ENCODE peak calls at places on chromosomes 5 and 9, in five cellular contexts. One of them, this sample, is unnamed.

GRCh38 chr5:21145376-21145775 is 1157.4 kb upstream of the CDH18 start:
- DNase-seq in mesothelial cell of epicardium: no peak
- DNase-seq in RPMI7951: peak
- DNase-seq in substantia nigra: no peak
- DNase-seq in NCI-H2081: no peak
- DNase-seq in this sample: no peak

GRCh38 chr5:28301676-28302075 is 1263.3 kb upstream of the CDH9 start:
- DNase-seq in mesothelial cell of epicardium: no peak
- DNase-seq in RPMI7951: peak
- DNase-seq in substantia nigra: peak
- DNase-seq in NCI-H2081: no peak
- DNase-seq in this sample: no peak

GRCh38 chr5:103290846-103291245 is 32.3 kb downstream of the MACIR start:
- DNase-seq in mesothelial cell of epicardium: no peak
- DNase-seq in RPMI7951: no peak
- DNase-seq in substantia nigra: peak
- DNase-seq in NCI-H2081: no peak
- DNase-seq in this sample: no peak

GRCh38 chr5:32760091-32760509 is 49.0 kb downstream of the NPR3 start:
- DNase-seq in mesothelial cell of epicardium: no peak
- DNase-seq in RPMI7951: peak
- DNase-seq in substantia nigra: no peak
- DNase-seq in NCI-H2081: no peak
- DNase-seq in this sample: no peak

GRCh38 chr5:45696206-45696836 is at the start of gene HCN1:
- DNase-seq in mesothelial cell of epicardium: peak
- DNase-seq in RPMI7951: peak
- DNase-seq in substantia nigra: peak
- DNase-seq in NCI-H2081: peak
- DNase-seq in this sample: peak

GRCh38 chr5:139392678-139393496 is 2.0 kb downstream of the PROB1 start:
- DNase-seq in mesothelial cell of epicardium: no peak
- DNase-seq in RPMI7951: peak
- DNase-seq in substantia nigra: peak
- DNase-seq in NCI-H2081: peak
- DNase-seq in this sample: no peak

GRCh38 chr9:126886897-126887296 is 26.5 kb downstream of the ZBTB34 start:
- DNase-seq in mesothelial cell of epicardium: no peak
- DNase-seq in RPMI7951: no peak
- DNase-seq in substantia nigra: no peak
- DNase-seq in NCI-H2081: no peak
- DNase-seq in this sample: peak

GRCh38 chr5:138082033-138082432 is 1.8 kb upstream of the WNT8A start:
- DNase-seq in mesothelial cell of epicardium: no peak
- DNase-seq in RPMI7951: no peak
- DNase-seq in substantia nigra: no peak
- DNase-seq in NCI-H2081: no peak
- DNase-seq in this sample: no peak

GRCh38 chr5:5156461-5157082 is 16.4 kb downstream of the ADAMTS16 start:
- DNase-seq in mesothelial cell of epicardium: no peak
- DNase-seq in RPMI7951: no peak
- DNase-seq in substantia nigra: no peak
- DNase-seq in NCI-H2081: no peak
- DNase-seq in this sample: no peak

GRCh38 chr5:126970517-126971017 is 59.8 kb downstream of the MARCHF3 start:
- DNase-seq in mesothelial cell of epicardium: no peak
- DNase-seq in RPMI7951: peak
- DNase-seq in substantia nigra: no peak
- DNase-seq in NCI-H2081: no peak
- DNase-seq in this sample: no peak

GRCh38 chr9:116275418-116276295 is 122.1 kb downstream of the PAPPA start:
- DNase-seq in mesothelial cell of epicardium: no peak
- DNase-seq in RPMI7951: peak
- DNase-seq in substantia nigra: no peak
- DNase-seq in NCI-H2081: no peak
- DNase-seq in this sample: no peak

GRCh38 chr9:33860200-33860871 is 43.4 kb downstream of the UBE2R2 start:
- DNase-seq in mesothelial cell of epicardium: no peak
- DNase-seq in RPMI7951: no peak
- DNase-seq in substantia nigra: no peak
- DNase-seq in NCI-H2081: no peak
- DNase-seq in this sample: no peak

GRCh38 chr9:109107402-109108240 is 12.1 kb downstream of the TMEM245 start:
- DNase-seq in mesothelial cell of epicardium: no peak
- DNase-seq in RPMI7951: peak
- DNase-seq in substantia nigra: no peak
- DNase-seq in NCI-H2081: no peak
- DNase-seq in this sample: no peak

GRCh38 chr5:173890195-173890951 is 2.2 kb downstream of the CPEB4 start:
- DNase-seq in mesothelial cell of epicardium: no peak
- DNase-seq in RPMI7951: peak
- DNase-seq in substantia nigra: peak
- DNase-seq in NCI-H2081: peak
- DNase-seq in this sample: no peak

GRCh38 chr5:174159327-174160247 is 114.1 kb downstream of the NSG2 start:
- DNase-seq in mesothelial cell of epicardium: no peak
- DNase-seq in RPMI7951: peak
- DNase-seq in substantia nigra: no peak
- DNase-seq in NCI-H2081: no peak
- DNase-seq in this sample: no peak

GRCh38 chr5:5320062-5320805 is 102.2 kb upstream of the ICE1 start:
- DNase-seq in mesothelial cell of epicardium: no peak
- DNase-seq in RPMI7951: no peak
- DNase-seq in substantia nigra: no peak
- DNase-seq in NCI-H2081: no peak
- DNase-seq in this sample: no peak

GRCh38 chr9:10678010-10678409 is 65.2 kb upstream of the PTPRD start:
- DNase-seq in mesothelial cell of epicardium: no peak
- DNase-seq in RPMI7951: no peak
- DNase-seq in substantia nigra: no peak
- DNase-seq in NCI-H2081: no peak
- DNase-seq in this sample: no peak

GRCh38 chr5:68562308-68562707 is 346.8 kb downstream of the PIK3R1 start:
- DNase-seq in mesothelial cell of epicardium: no peak
- DNase-seq in RPMI7951: peak
- DNase-seq in substantia nigra: peak
- DNase-seq in NCI-H2081: peak
- DNase-seq in this sample: no peak

GRCh38 chr9:14308751-14309140 is 5.2 kb downstream of the NFIB start:
- DNase-seq in mesothelial cell of epicardium: no peak
- DNase-seq in RPMI7951: no peak
- DNase-seq in substantia nigra: no peak
- DNase-seq in NCI-H2081: no peak
- DNase-seq in this sample: no peak

GRCh38 chr9:127927457-127928231 is 2.9 kb downstream of the PIP5KL1 start:
- DNase-seq in mesothelial cell of epicardium: no peak
- DNase-seq in RPMI7951: no peak
- DNase-seq in substantia nigra: peak
- DNase-seq in NCI-H2081: peak
- DNase-seq in this sample: peak

GRCh38 chr5:151897896-151898295 is 26.8 kb downstream of the GLRA1 start:
- DNase-seq in mesothelial cell of epicardium: no peak
- DNase-seq in RPMI7951: no peak
- DNase-seq in substantia nigra: no peak
- DNase-seq in NCI-H2081: no peak
- DNase-seq in this sample: no peak

GRCh38 chr5:80600943-80601693 is 31.0 kb upstream of the ANKRD34B start:
- DNase-seq in mesothelial cell of epicardium: no peak
- DNase-seq in RPMI7951: no peak
- DNase-seq in substantia nigra: no peak
- DNase-seq in NCI-H2081: no peak
- DNase-seq in this sample: no peak

GRCh38 chr5:16160706-16161105 is 18.9 kb downstream of the MARCHF11 start:
- DNase-seq in mesothelial cell of epicardium: no peak
- DNase-seq in RPMI7951: peak
- DNase-seq in substantia nigra: peak
- DNase-seq in NCI-H2081: peak
- DNase-seq in this sample: no peak

GRCh38 chr9:89278997-89279739 is 31.8 kb upstream of the CKS2 start:
- DNase-seq in mesothelial cell of epicardium: no peak
- DNase-seq in RPMI7951: peak
- DNase-seq in substantia nigra: peak
- DNase-seq in NCI-H2081: peak
- DNase-seq in this sample: no peak

GRCh38 chr5:165209101-165209727 is 1703.8 kb downstream of the MAT2B start:
- DNase-seq in mesothelial cell of epicardium: no peak
- DNase-seq in RPMI7951: peak
- DNase-seq in substantia nigra: no peak
- DNase-seq in NCI-H2081: peak
- DNase-seq in this sample: no peak

GRCh38 chr5:113450366-113451328 is 15.9 kb upstream of the TSSK1B start:
- DNase-seq in mesothelial cell of epicardium: no peak
- DNase-seq in RPMI7951: no peak
- DNase-seq in substantia nigra: no peak
- DNase-seq in NCI-H2081: no peak
- DNase-seq in this sample: no peak

GRCh38 chr9:14119694-14120514 is 194.0 kb downstream of the NFIB start:
- DNase-seq in mesothelial cell of epicardium: no peak
- DNase-seq in RPMI7951: peak
- DNase-seq in substantia nigra: no peak
- DNase-seq in NCI-H2081: no peak
- DNase-seq in this sample: no peak

GRCh38 chr5:174615986-174616500 is 108.3 kb upstream of the MSX2 start:
- DNase-seq in mesothelial cell of epicardium: no peak
- DNase-seq in RPMI7951: no peak
- DNase-seq in substantia nigra: no peak
- DNase-seq in NCI-H2081: no peak
- DNase-seq in this sample: no peak

GRCh38 chr9:120603010-120603409 is 23.0 kb upstream of the CDK5RAP2 start:
- DNase-seq in mesothelial cell of epicardium: no peak
- DNase-seq in RPMI7951: no peak
- DNase-seq in substantia nigra: no peak
- DNase-seq in NCI-H2081: no peak
- DNase-seq in this sample: no peak

GRCh38 chr5:12292610-12293204 is 388.5 kb upstream of the CTNND2 start:
- DNase-seq in mesothelial cell of epicardium: no peak
- DNase-seq in RPMI7951: peak
- DNase-seq in substantia nigra: no peak
- DNase-seq in NCI-H2081: peak
- DNase-seq in this sample: no peak

GRCh38 chr5:114524221-114524620 is 162.4 kb downstream of the KCNN2 start:
- DNase-seq in mesothelial cell of epicardium: no peak
- DNase-seq in RPMI7951: no peak
- DNase-seq in substantia nigra: no peak
- DNase-seq in NCI-H2081: no peak
- DNase-seq in this sample: no peak

GRCh38 chr5:17309462-17309861 is 92.0 kb downstream of the BASP1 start:
- DNase-seq in mesothelial cell of epicardium: no peak
- DNase-seq in RPMI7951: no peak
- DNase-seq in substantia nigra: no peak
- DNase-seq in NCI-H2081: no peak
- DNase-seq in this sample: no peak

GRCh38 chr5:76270214-76270613 is 132.9 kb upstream of the IQGAP2 start:
- DNase-seq in mesothelial cell of epicardium: no peak
- DNase-seq in RPMI7951: peak
- DNase-seq in substantia nigra: no peak
- DNase-seq in NCI-H2081: no peak
- DNase-seq in this sample: no peak

GRCh38 chr9:112581469-112582176 is 95.0 kb downstream of the KIAA1958 start:
- DNase-seq in mesothelial cell of epicardium: no peak
- DNase-seq in RPMI7951: no peak
- DNase-seq in substantia nigra: no peak
- DNase-seq in NCI-H2081: no peak
- DNase-seq in this sample: no peak

This sample was measured in breast epithelium.